ENCODE peak calls at places on chromosomes 12 and 14, in six cellular contexts. D is left ventricle myocardium inferior, U is WTC11, Q is ascending aorta, T is tibial nerve, R is MCF 10A. L is an unnamed sample.

GRCh38 chr14:50955373-50956043 is 11.2 kb upstream of the PYGL start:
- DNase-seq in Q (peak; percentile 81), D (peak; percentile 43), T (peak; percentile 31), U (peak; percentile 55), R (peak; percentile 98), L (no peak)

GRCh38 chr12:132908145-132909029 is 21.0 kb upstream of the CHFR start:
- DNase-seq in T (peak; percentile 85), D (peak; percentile 95), R (peak; percentile 53), U (peak; percentile 99), Q (peak; percentile 96), L (peak; percentile 98)

GRCh38 chr14:93332032-93332852 is 594 bp downstream of the BTBD7 start:
- DNase-seq in Q (peak; percentile 71), U (peak; percentile 71), R (peak; percentile 51), T (peak; percentile 14), D (peak; percentile 67), L (no peak)

GRCh38 chr12:27525373-27525772 is 1.4 kb downstream of the PPFIBP1 start:
- DNase-seq in R (peak; percentile 78), T (no peak), U (peak; percentile 25), Q (no peak), D (no peak), L (no peak)

GRCh38 chr12:119319638-119320037 is 14.9 kb upstream of the CCDC60 start:
- DNase-seq in R (no peak), D (no peak), U (no peak), Q (no peak), T (no peak), L (no peak)

GRCh38 chr14:88256997-88257755 is 65.9 kb downstream of the KCNK10 start:
- DNase-seq in U (no peak), R (no peak), Q (no peak), T (no peak), D (no peak), L (no peak)

GRCh38 chr12:66405395-66405794 is 103.1 kb downstream of the HELB start:
- DNase-seq in D (no peak), R (no peak), Q (no peak), T (no peak), U (no peak), L (no peak)

GRCh38 chr12:23893611-23894010 is 55.9 kb downstream of the SOX5 start:
- DNase-seq in D (no peak), Q (no peak), T (no peak), R (no peak), U (no peak), L (no peak)

GRCh38 chr12:124208469-124208868 is 86.4 kb upstream of the RFLNA start:
- DNase-seq in T (no peak), Q (no peak), R (no peak), U (no peak), D (no peak), L (peak; percentile 38)

GRCh38 chr12:113162102-113163029 is 12.8 kb downstream of the CFAP73 start:
- DNase-seq in Q (no peak), D (peak; percentile 39), U (peak; percentile 38), R (peak; percentile 37), T (no peak), L (no peak)

GRCh38 chr12:13038491-13039161 is 5.6 kb upstream of the FAM234B start:
- DNase-seq in D (no peak), R (peak; percentile 7), T (no peak), U (no peak), Q (no peak), L (no peak)

GRCh38 chr14:89892953-89893352 is 61.6 kb downstream of the EFCAB11 start:
- DNase-seq in R (no peak), Q (no peak), U (no peak), T (no peak), D (no peak), L (no peak)

GRCh38 chr14:61153436-61153835 is 127.7 kb downstream of the TMEM30B start:
- DNase-seq in Q (no peak), U (peak; percentile 27), D (no peak), T (no peak), R (peak; percentile 28), L (no peak)

GRCh38 chr14:46661728-46662127 is 10.1 kb upstream of the RPL10L start:
- DNase-seq in U (peak; percentile 23), D (no peak), R (peak; percentile 14), T (no peak), Q (no peak), L (no peak)

GRCh38 chr12:122996621-122997342 is 16.3 kb downstream of the ARL6IP4 start:
- DNase-seq in U (no peak), Q (no peak), D (no peak), R (no peak), T (no peak), L (peak; percentile 72)

GRCh38 chr12:130668286-130669204 is 47.6 kb downstream of the RIMBP2 start:
- DNase-seq in Q (no peak), U (no peak), T (no peak), D (no peak), R (no peak), L (peak; percentile 56)

GRCh38 chr12:85877459-85877858 is 3.4 kb downstream of the NTS start:
- DNase-seq in R (no peak), Q (no peak), D (no peak), U (no peak), T (no peak), L (no peak)

GRCh38 chr12:85872497-85873091 is 1.5 kb upstream of the NTS start:
- DNase-seq in T (no peak), R (peak; percentile 68), U (no peak), Q (no peak), D (no peak), L (no peak)

GRCh38 chr12:85874064-85874463 is at the start of gene NTS:
- DNase-seq in Q (no peak), R (no peak), U (no peak), D (no peak), T (no peak), L (no peak)
- TF ChIP-seq CTCF in Q (no peak), R (no peak), U (no peak), D (no peak), T (no peak), L (no peak)

GRCh38 chr14:77849711-77850110 is 49.8 kb downstream of the ADCK1 start:
- DNase-seq in U (no peak), Q (no peak), D (no peak), T (no peak), R (no peak), L (no peak)

GRCh38 chr14:77843155-77843554 is 43.2 kb downstream of the ADCK1 start:
- DNase-seq in Q (no peak), D (no peak), R (no peak), U (no peak), T (no peak), L (no peak)

GRCh38 chr14:77848031-77848430 is 48.1 kb downstream of the ADCK1 start:
- DNase-seq in R (no peak), D (no peak), Q (no peak), U (no peak), T (no peak), L (no peak)

GRCh38 chr14:77838756-77839565 is 39.1 kb downstream of the ADCK1 start:
- DNase-seq in R (no peak), D (no peak), U (no peak), T (no peak), Q (no peak), L (no peak)

DNA sequence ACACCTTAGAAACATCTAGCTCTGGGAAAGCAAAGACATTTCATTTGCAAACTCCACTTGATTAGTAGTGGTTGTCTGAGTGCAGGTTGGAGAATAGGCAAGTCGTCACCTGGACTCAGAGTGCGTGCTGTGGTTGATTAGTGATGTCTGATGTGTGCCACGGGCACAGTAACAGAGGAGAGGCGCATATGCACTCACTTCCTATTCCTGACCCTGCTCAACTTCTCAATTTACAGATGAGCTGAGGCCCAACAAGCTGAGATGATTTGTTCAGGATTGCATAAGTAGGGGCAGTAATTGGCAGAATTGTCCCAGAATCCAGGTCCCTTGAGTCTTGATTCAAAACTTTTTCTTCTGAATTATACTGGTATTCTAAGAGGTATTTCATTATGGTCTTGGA is 44.9 kb downstream of the ADCK1 start:
- DNase-seq in R (no peak), D (no peak), Q (no peak), T (no peak), U (no peak), L (no peak)
- TF ChIP-seq CTCF in R (no peak), D (no peak), Q (no peak), T (no peak), U (no peak), L (no peak)

GRCh38 chr12:74370608-74371216 is 166.9 kb upstream of the ATXN7L3B start:
- DNase-seq in R (no peak), U (no peak), D (no peak), Q (no peak), T (no peak), L (no peak)

GRCh38 chr12:74365178-74365964 is 172.3 kb upstream of the ATXN7L3B start:
- DNase-seq in T (no peak), D (no peak), U (peak; percentile 48), Q (no peak), R (peak; percentile 50), L (no peak)
- TF ChIP-seq CTCF in T (peak; percentile 11), D (no peak), U (no peak), Q (no peak), R (no peak), L (peak; percentile 75)

GRCh38 chr14:80364816-80365215 is 153.5 kb upstream of the DIO2 start:
- DNase-seq in R (no peak), T (no peak), D (no peak), Q (no peak), U (no peak), L (no peak)

GRCh38 chr14:80364274-80364673 is 153.0 kb upstream of the DIO2 start:
- DNase-seq in D (no peak), U (no peak), Q (no peak), T (no peak), R (peak; percentile 34), L (no peak)
- TF ChIP-seq CTCF in D (peak; percentile 32), U (no peak), Q (peak; percentile 6), T (no peak), R (no peak), L (peak; percentile 72)

GRCh38 chr12:68686595-68687521 is at the start of gene NUP107:
- DNase-seq in R (peak; percentile 99), U (peak; percentile 97), Q (peak; percentile 99), T (peak; percentile 97), D (peak; percentile 99), L (peak; percentile 99)
- TF ChIP-seq CTCF in R (no peak), U (no peak), Q (no peak), T (no peak), D (peak; percentile 32), L (peak; percentile 50)

DNA sequence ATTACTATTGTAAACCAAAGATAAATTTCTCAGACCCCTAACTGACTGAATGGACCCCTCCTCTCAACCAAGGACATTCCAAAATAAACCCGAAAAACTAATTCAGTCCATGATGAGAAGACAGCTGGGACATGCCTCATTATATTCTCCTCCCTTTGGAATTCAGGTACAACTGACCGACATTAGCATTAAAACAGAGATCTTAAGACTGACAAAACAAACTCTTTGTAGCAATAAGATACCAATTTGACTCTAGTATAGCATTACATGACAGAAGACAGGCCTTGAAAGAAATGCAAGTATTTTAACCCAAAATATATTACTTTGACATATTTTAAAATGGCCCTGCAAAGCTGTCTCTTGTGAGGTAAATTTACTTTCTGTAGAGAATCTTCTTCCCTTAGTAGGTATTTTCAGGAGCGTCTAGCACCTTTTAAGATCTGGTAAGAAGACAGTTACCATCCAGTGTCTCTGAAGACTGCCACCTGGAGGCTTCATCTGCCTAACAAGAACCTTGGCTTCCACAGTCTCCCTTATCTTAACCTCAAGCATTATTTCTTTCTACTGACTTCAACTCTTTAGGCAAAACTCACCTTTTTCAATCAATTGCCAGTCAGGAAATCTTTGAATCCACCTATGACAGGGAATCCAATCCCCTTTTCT is 957.5 kb downstream of the SLC6A15 start:
- DNase-seq in R (peak; percentile 10), Q (no peak), T (no peak), D (no peak), U (peak; percentile 11), L (no peak)
- TF ChIP-seq CTCF in R (no peak), Q (no peak), T (no peak), D (no peak), U (no peak), L (peak; percentile 34)

L was measured in chondrocyte.